ENCODE peak calls at places on chromosomes 5 and 9, in eight cellular contexts. J is NAMALWA; Z is stimulated activated CD4-positive, alpha-beta T cell treated with anti-CD3 and anti-CD28 coated beads, Interleukin-15, amount 100 ng/mL, for 48 hours; Y is GM06990; D is NCI-H1105; C is Jurkat, Clone E6-1; E is Peyer's patch; K is NCI-H524 treated with DMSO at 0.1 percent for 48 hours. X is an unnamed sample.

GRCh38 chr9:107039546-107039945 is 176.6 kb downstream of the ZNF462 start:
- DNase-seq in J (no peak), Z (no peak), Y (no peak), D (no peak), C (no peak), E (no peak), K (peak), X (no peak)

GRCh38 chr5:116577064-116577788 is 2.6 kb upstream of the SEMA6A start:
- DNase-seq in J (peak), Z (no peak), Y (peak), D (no peak), C (no peak), E (no peak), K (no peak), X (peak)

GRCh38 chr5:95870105-95870672 is 47.7 kb upstream of the GLRX start:
- DNase-seq in J (no peak), Z (peak), Y (peak), D (no peak), C (no peak), E (no peak), K (no peak), X (peak)

GRCh38 chr5:69517763-69518212 is 25.2 kb downstream of the OCLN start:
- DNase-seq in J (no peak), Z (no peak), Y (no peak), D (peak), C (no peak), E (no peak), K (no peak), X (no peak)

GRCh38 chr5:61029456-61030162 is 84.6 kb downstream of the NDUFAF2 start:
- DNase-seq in J (no peak), Z (no peak), Y (no peak), D (no peak), C (no peak), E (no peak), K (no peak), X (no peak)

GRCh38 chr5:38925154-38925925 is 79.5 kb downstream of the OSMR start:
- DNase-seq in J (no peak), Z (no peak), Y (no peak), D (no peak), C (no peak), E (no peak), K (no peak), X (no peak)

GRCh38 chr9:88077071-88077617 is 61.1 kb downstream of the SPATA31C2 start:
- DNase-seq in J (no peak), Z (no peak), Y (no peak), D (no peak), C (no peak), E (no peak), K (no peak), X (no peak)

GRCh38 chr5:136808756-136809155 is 443.4 kb upstream of the TRPC7 start:
- DNase-seq in J (no peak), Z (no peak), Y (no peak), D (no peak), C (no peak), E (no peak), K (no peak), X (no peak)